ENCODE peak calls at places on chromosomes 7 and 10, in eight cellular contexts. V is DMS153, J is aorta, G is posterior vena cava, M is heart right ventricle, H is neural crest cell, D is Calu3, I is EL. L is an unnamed sample.

GRCh38 chr10:23351914-23352313 is 7.3 kb upstream of the C10orf67 start:
- DNase-seq in M (no peak), D (no peak), I (peak), V (no peak), G (no peak), H (no peak), J (no peak), L (no peak)

GRCh38 chr10:9296206-9296605 is 1241.7 kb downstream of the GATA3 start:
- DNase-seq in I (peak), H (no peak), J (no peak), G (no peak), D (no peak), V (no peak), M (no peak), L (no peak)

GRCh38 chr10:15452545-15452944 is 81.5 kb upstream of the FAM171A1 start:
- DNase-seq in I (no peak), H (no peak), V (no peak), M (no peak), D (no peak), G (no peak), J (no peak), L (no peak)

GRCh38 chr7:117458977-117459583 is 20.7 kb upstream of the CFTR start:
- DNase-seq in D (no peak), H (no peak), I (peak), M (no peak), V (no peak), J (no peak), G (no peak), L (no peak)

GRCh38 chr10:94358480-94358879 is 4.3 kb downstream of the NOC3L start:
- DNase-seq in H (no peak), M (no peak), J (no peak), G (no peak), I (peak), D (peak), V (no peak), L (no peak)

GRCh38 chr7:75756340-75757297 is 15.4 kb downstream of the CCL26 start:
- DNase-seq in J (no peak), G (no peak), H (peak), D (peak), V (peak), I (peak), M (peak), L (no peak)

GRCh38 chr10:9096288-9096687 is 1041.8 kb downstream of the GATA3 start:
- DNase-seq in D (no peak), M (no peak), J (no peak), V (no peak), I (no peak), G (no peak), H (no peak), L (no peak)

GRCh38 chr7:2190531-2190930 is 42.2 kb downstream of the MAD1L1 start:
- DNase-seq in I (no peak), D (no peak), M (no peak), J (no peak), V (peak), H (no peak), G (no peak), L (no peak)

GRCh38 chr7:30613366-30614325 is 19.0 kb downstream of the GARS1 start:
- DNase-seq in V (no peak), D (no peak), G (no peak), I (peak), M (no peak), H (no peak), J (no peak), L (no peak)

GRCh38 chr10:16381083-16381482 is 55.7 kb upstream of the PTER start:
- DNase-seq in M (no peak), D (peak), G (no peak), H (no peak), V (no peak), I (no peak), J (no peak), L (no peak)

GRCh38 chr10:122164815-122165491 is 106.1 kb upstream of the BTBD16 start:
- DNase-seq in V (peak), J (no peak), M (no peak), H (no peak), I (no peak), D (no peak), G (peak), L (no peak)

GRCh38 chr7:130881091-130881798 is 147.2 kb upstream of the KLF14 start:
- DNase-seq in J (no peak), D (no peak), V (no peak), G (no peak), M (no peak), H (no peak), I (no peak), L (no peak)

GRCh38 chr7:24283900-24284698 is at the start of gene NPY:
- DNase-seq in G (no peak), M (no peak), J (no peak), D (no peak), H (peak), V (no peak), I (no peak), L (no peak)

GRCh38 chr7:35848728-35849127 is 47.9 kb downstream of the SEPTIN7 start:
- DNase-seq in G (no peak), D (no peak), J (no peak), V (no peak), M (no peak), I (no peak), H (no peak), L (no peak)

GRCh38 chr7:14385074-14385473 is 395.6 kb upstream of the ETV1 start:
- DNase-seq in H (no peak), V (no peak), M (no peak), J (no peak), G (no peak), I (no peak), D (no peak), L (no peak)

GRCh38 chr10:114876602-114877300 is 55.2 kb downstream of the FHIP2A start:
- DNase-seq in H (peak), I (peak), G (peak), M (peak), V (peak), J (peak), D (peak), L (peak)

GRCh38 chr10:52409928-52410327 is 95.8 kb downstream of the DKK1 start:
- DNase-seq in J (no peak), D (no peak), M (no peak), V (no peak), I (no peak), H (no peak), G (no peak), L (no peak)

GRCh38 chr7:71237945-71238344 is 106.0 kb downstream of the GALNT17 start:
- DNase-seq in V (no peak), M (peak), D (no peak), J (peak), H (no peak), I (no peak), G (no peak), L (no peak)

GRCh38 chr10:29969255-29970011 is 90.0 kb downstream of the JCAD start:
- DNase-seq in H (no peak), D (no peak), G (no peak), J (no peak), V (no peak), M (no peak), I (no peak), L (no peak)

GRCh38 chr10:132690401-132690800 is 95.5 kb downstream of the NKX6-2 start:
- DNase-seq in H (no peak), M (no peak), J (no peak), G (peak), V (no peak), I (no peak), D (no peak), L (no peak)

GRCh38 chr10:77419056-77419455 is 218.6 kb downstream of the KCNMA1 start:
- DNase-seq in D (no peak), J (no peak), H (no peak), M (no peak), G (no peak), I (no peak), V (no peak), L (no peak)

GRCh38 chr7:47386273-47386820 is 195.6 kb downstream of the TNS3 start:
- DNase-seq in D (no peak), H (no peak), I (no peak), V (no peak), M (no peak), G (peak), J (no peak), L (no peak)

GRCh38 chr10:58765905-58766304 is 253.2 kb downstream of the BICC1 start:
- DNase-seq in M (no peak), J (no peak), I (no peak), D (no peak), G (no peak), H (no peak), V (no peak), L (no peak)

GRCh38 chr10:102648889-102649752 is 4.8 kb downstream of the TRIM8 start:
- DNase-seq in J (no peak), V (no peak), H (peak), M (no peak), G (no peak), D (no peak), I (no peak), L (no peak)

GRCh38 chr10:100008142-100008522 is 1.6 kb downstream of the DNMBP start:
- DNase-seq in G (no peak), H (no peak), I (peak), V (no peak), M (no peak), D (no peak), J (no peak), L (no peak)

GRCh38 chr10:68340358-68341080 is 7.8 kb upstream of the PBLD start:
- DNase-seq in I (no peak), H (no peak), M (no peak), D (no peak), V (no peak), G (no peak), J (no peak), L (no peak)

GRCh38 chr7:82444220-82445049 is 858 bp upstream of the CACNA2D1 start:
- DNase-seq in I (peak), G (no peak), M (no peak), J (no peak), D (peak), V (peak), H (peak), L (no peak)

GRCh38 chr10:87844837-87845623 is 18.3 kb downstream of the KLLN start:
- DNase-seq in D (peak), M (no peak), G (no peak), V (no peak), J (no peak), H (no peak), I (peak), L (no peak)

GRCh38 chr7:23956769-23957556 is 246.9 kb downstream of the STK31 start:
- DNase-seq in V (no peak), D (no peak), G (no peak), J (no peak), I (peak), H (no peak), M (no peak), L (no peak)